ENCODE peak calls at places on chromosome 1, in nine cellular contexts. One of them, this sample, is unnamed.
A peak's percentile ranks its signal among the peaks of the same experiment; 100 is the strongest.

GRCh38 chr1:22903113-22903512 is 69.6 kb downstream of the LACTBL1 start:
- DNase-seq in brain microvascular endothelial cell: no peak
- DNase-seq in adrenal gland: no peak
- DNase-seq in IMR-90: peak; percentile 78
- DNase-seq in A549: no peak
- DNase-seq in pancreas: no peak
- DNase-seq in psoas muscle: no peak
- DNase-seq in transverse colon: no peak
- DNase-seq in RWPE1: no peak
- DNase-seq in this sample: no peak

GRCh38 chr1:108199231-108199657 is 899 bp downstream of the SLC25A24 start:
- DNase-seq in brain microvascular endothelial cell: peak; percentile 10
- DNase-seq in adrenal gland: peak; percentile 51
- DNase-seq in IMR-90: peak; percentile 23
- DNase-seq in A549: peak; percentile 13
- DNase-seq in pancreas: no peak
- DNase-seq in psoas muscle: no peak
- DNase-seq in transverse colon: peak; percentile 28
- DNase-seq in RWPE1: peak; percentile 59
- DNase-seq in this sample: no peak

GRCh38 chr1:246214708-246215504 is 292.2 kb downstream of the SMYD3 start:
- DNase-seq in brain microvascular endothelial cell: peak; percentile 97
- DNase-seq in adrenal gland: peak; percentile 67
- DNase-seq in IMR-90: peak; percentile 98
- DNase-seq in A549: no peak
- DNase-seq in pancreas: no peak
- DNase-seq in psoas muscle: no peak
- DNase-seq in transverse colon: peak; percentile 27
- DNase-seq in RWPE1: no peak
- DNase-seq in this sample: no peak

GRCh38 chr1:109197163-109198042 is 16.3 kb upstream of the SARS1 start:
- DNase-seq in brain microvascular endothelial cell: peak; percentile 99
- DNase-seq in adrenal gland: peak; percentile 98
- DNase-seq in IMR-90: peak; percentile 100
- DNase-seq in A549: peak; percentile 85
- DNase-seq in pancreas: no peak
- DNase-seq in psoas muscle: no peak
- DNase-seq in transverse colon: no peak
- DNase-seq in RWPE1: peak; percentile 97
- DNase-seq in this sample: peak; percentile 76

GRCh38 chr1:93506140-93506539 is 58.2 kb downstream of the FNBP1L start:
- DNase-seq in brain microvascular endothelial cell: no peak
- DNase-seq in adrenal gland: no peak
- DNase-seq in IMR-90: no peak
- DNase-seq in A549: no peak
- DNase-seq in pancreas: no peak
- DNase-seq in psoas muscle: no peak
- DNase-seq in transverse colon: no peak
- DNase-seq in RWPE1: no peak
- DNase-seq in this sample: no peak

GRCh38 chr1:147834810-147835209 is 67.8 kb upstream of the GJA8 start:
- DNase-seq in brain microvascular endothelial cell: no peak
- DNase-seq in adrenal gland: no peak
- DNase-seq in IMR-90: no peak
- DNase-seq in A549: no peak
- DNase-seq in pancreas: no peak
- DNase-seq in psoas muscle: no peak
- DNase-seq in transverse colon: no peak
- DNase-seq in RWPE1: no peak
- DNase-seq in this sample: no peak

GRCh38 chr1:209601809-209602657 is 18.5 kb downstream of the CAMK1G start:
- DNase-seq in brain microvascular endothelial cell: peak; percentile 28
- DNase-seq in adrenal gland: peak; percentile 41
- DNase-seq in IMR-90: peak; percentile 45
- DNase-seq in A549: peak; percentile 55
- DNase-seq in pancreas: no peak
- DNase-seq in psoas muscle: peak; percentile 61
- DNase-seq in transverse colon: peak; percentile 35
- DNase-seq in RWPE1: peak; percentile 69
- DNase-seq in this sample: no peak

GRCh38 chr1:159581422-159581821 is 6.2 kb upstream of the APCS start:
- DNase-seq in brain microvascular endothelial cell: no peak
- DNase-seq in adrenal gland: no peak
- DNase-seq in IMR-90: no peak
- DNase-seq in A549: no peak
- DNase-seq in pancreas: no peak
- DNase-seq in psoas muscle: no peak
- DNase-seq in transverse colon: no peak
- DNase-seq in RWPE1: no peak
- DNase-seq in this sample: no peak

GRCh38 chr1:70528591-70529333 is 117.7 kb downstream of the CTH start:
- DNase-seq in brain microvascular endothelial cell: peak; percentile 37
- DNase-seq in adrenal gland: no peak
- DNase-seq in IMR-90: peak; percentile 33
- DNase-seq in A549: peak; percentile 4
- DNase-seq in pancreas: no peak
- DNase-seq in psoas muscle: no peak
- DNase-seq in transverse colon: no peak
- DNase-seq in RWPE1: peak; percentile 14
- DNase-seq in this sample: no peak

GRCh38 chr1:47593001-47593568 is 155.2 kb downstream of the FOXD2 start:
- DNase-seq in brain microvascular endothelial cell: no peak
- DNase-seq in adrenal gland: no peak
- DNase-seq in IMR-90: no peak
- DNase-seq in A549: no peak
- DNase-seq in pancreas: no peak
- DNase-seq in psoas muscle: no peak
- DNase-seq in transverse colon: no peak
- DNase-seq in RWPE1: no peak
- DNase-seq in this sample: peak; percentile 40

GRCh38 chr1:160094806-160095205 is 3.6 kb downstream of the IGSF8 start:
- DNase-seq in brain microvascular endothelial cell: no peak
- DNase-seq in adrenal gland: no peak
- DNase-seq in IMR-90: no peak
- DNase-seq in A549: no peak
- DNase-seq in pancreas: no peak
- DNase-seq in psoas muscle: no peak
- DNase-seq in transverse colon: no peak
- DNase-seq in RWPE1: no peak
- DNase-seq in this sample: no peak

GRCh38 chr1:243924588-243925349 is 74.7 kb upstream of the AKT3 start:
- DNase-seq in brain microvascular endothelial cell: peak; percentile 24
- DNase-seq in adrenal gland: no peak
- DNase-seq in IMR-90: no peak
- DNase-seq in A549: no peak
- DNase-seq in pancreas: no peak
- DNase-seq in psoas muscle: no peak
- DNase-seq in transverse colon: no peak
- DNase-seq in RWPE1: no peak
- DNase-seq in this sample: no peak

GRCh38 chr1:170668301-170668789 is 4.4 kb downstream of the PRRX1 start:
- DNase-seq in brain microvascular endothelial cell: peak; percentile 22
- DNase-seq in adrenal gland: no peak
- DNase-seq in IMR-90: no peak
- DNase-seq in A549: no peak
- DNase-seq in pancreas: no peak
- DNase-seq in psoas muscle: peak; percentile 82
- DNase-seq in transverse colon: no peak
- DNase-seq in RWPE1: no peak
- DNase-seq in this sample: no peak

GRCh38 chr1:76951185-76951584 is 83.9 kb downstream of the ST6GALNAC5 start:
- DNase-seq in brain microvascular endothelial cell: no peak
- DNase-seq in adrenal gland: no peak
- DNase-seq in IMR-90: no peak
- DNase-seq in A549: no peak
- DNase-seq in pancreas: no peak
- DNase-seq in psoas muscle: no peak
- DNase-seq in transverse colon: no peak
- DNase-seq in RWPE1: no peak
- DNase-seq in this sample: no peak

GRCh38 chr1:19250629-19251304 is 557 bp downstream of the EMC1 start:
- DNase-seq in brain microvascular endothelial cell: no peak
- DNase-seq in adrenal gland: no peak
- DNase-seq in IMR-90: no peak
- DNase-seq in A549: peak; percentile 29
- DNase-seq in pancreas: no peak
- DNase-seq in psoas muscle: no peak
- DNase-seq in transverse colon: no peak
- DNase-seq in RWPE1: peak; percentile 42
- DNase-seq in this sample: no peak

GRCh38 chr1:221891708-221892107 is 149.8 kb upstream of the DUSP10 start:
- DNase-seq in brain microvascular endothelial cell: no peak
- DNase-seq in adrenal gland: peak; percentile 36
- DNase-seq in IMR-90: no peak
- DNase-seq in A549: no peak
- DNase-seq in pancreas: no peak
- DNase-seq in psoas muscle: no peak
- DNase-seq in transverse colon: no peak
- DNase-seq in RWPE1: peak; percentile 59
- DNase-seq in this sample: no peak

DNA sequence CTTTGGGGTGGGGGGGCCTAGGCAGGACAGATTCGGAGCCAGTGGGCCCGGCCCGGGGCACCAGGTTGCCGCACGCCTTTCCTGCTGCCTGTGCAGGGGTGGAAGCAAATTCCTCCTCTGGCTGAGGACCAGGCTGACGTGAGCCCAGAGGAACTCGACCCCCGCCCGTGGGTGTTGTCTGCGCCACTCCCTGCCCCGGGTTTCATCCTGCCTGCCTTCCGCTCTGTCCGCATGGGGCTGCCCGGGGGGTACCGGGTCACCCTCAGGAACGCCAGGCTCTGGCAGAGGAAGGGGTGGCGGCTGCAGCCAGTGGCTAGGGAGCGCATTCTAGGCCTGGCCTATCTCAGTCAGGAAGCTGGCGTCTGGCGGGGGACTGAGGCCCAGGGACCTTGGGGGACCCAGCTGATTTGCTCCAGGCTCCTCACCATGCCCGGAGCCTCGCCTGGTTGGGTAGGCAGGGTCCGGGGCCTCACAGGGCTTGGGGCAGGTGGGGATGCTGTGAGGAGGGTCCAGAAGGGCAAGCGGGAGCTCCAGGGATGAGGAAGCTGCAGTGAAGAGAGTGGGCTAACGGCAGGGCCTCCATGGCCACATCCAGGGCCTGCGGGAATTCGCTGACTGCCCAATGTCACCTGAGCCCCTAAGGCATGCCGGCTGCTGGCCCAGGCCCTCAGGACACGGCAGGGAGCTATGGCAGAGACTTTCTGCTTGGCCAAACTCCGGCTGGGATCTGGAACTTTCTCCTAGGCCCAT is 2.4 kb upstream of the IBA57 start:
- DNase-seq in brain microvascular endothelial cell: peak; percentile 32
- DNase-seq in adrenal gland: peak; percentile 51
- DNase-seq in IMR-90: no peak
- DNase-seq in A549: no peak
- DNase-seq in pancreas: peak; percentile 82
- DNase-seq in psoas muscle: peak; percentile 74
- DNase-seq in transverse colon: peak; percentile 51
- DNase-seq in RWPE1: peak; percentile 82
- DNase-seq in this sample: peak; percentile 77
- H3K27ac ChIP-seq in brain microvascular endothelial cell: no peak overlapping the region
- H3K27ac ChIP-seq in adrenal gland: peak overlapping the region; percentile 46
- H3K27ac ChIP-seq in IMR-90: no peak overlapping the region
- H3K27ac ChIP-seq in A549: peak overlapping the region; percentile 29
- H3K27ac ChIP-seq in pancreas: peak overlapping the region; percentile 46
- H3K27ac ChIP-seq in psoas muscle: peak overlapping the region; percentile 99
- H3K27ac ChIP-seq in transverse colon: peak overlapping the region; percentile 24
- H3K27ac ChIP-seq in RWPE1: peak overlapping the region; percentile 100
- H3K27ac ChIP-seq in this sample: peak overlapping the region; percentile 100

GRCh38 chr1:241896670-241896962 is 48.6 kb downstream of the EXO1 start:
- DNase-seq in brain microvascular endothelial cell: no peak
- DNase-seq in adrenal gland: no peak
- DNase-seq in IMR-90: no peak
- DNase-seq in A549: no peak
- DNase-seq in pancreas: no peak
- DNase-seq in psoas muscle: no peak
- DNase-seq in transverse colon: no peak
- DNase-seq in RWPE1: no peak
- DNase-seq in this sample: no peak
- TF ChIP-seq CTCF in brain microvascular endothelial cell: no peak
- TF ChIP-seq CTCF in adrenal gland: no peak
- TF ChIP-seq CTCF in IMR-90: no peak
- TF ChIP-seq CTCF in A549: no peak
- TF ChIP-seq CTCF in pancreas: no peak
- TF ChIP-seq CTCF in psoas muscle: no peak
- TF ChIP-seq CTCF in transverse colon: no peak
- TF ChIP-seq CTCF in RWPE1: peak; percentile 25
- TF ChIP-seq CTCF in this sample: no peak

GRCh38 chr1:10676987-10677386 is 119.5 kb downstream of the CASZ1 start:
- DNase-seq in brain microvascular endothelial cell: no peak
- DNase-seq in adrenal gland: no peak
- DNase-seq in IMR-90: no peak
- DNase-seq in A549: no peak
- DNase-seq in pancreas: no peak
- DNase-seq in psoas muscle: no peak
- DNase-seq in transverse colon: no peak
- DNase-seq in RWPE1: no peak
- DNase-seq in this sample: no peak
- H3K27ac ChIP-seq in brain microvascular endothelial cell: no peak overlapping the region
- H3K27ac ChIP-seq in adrenal gland: peak overlapping the region; percentile 57
- H3K27ac ChIP-seq in IMR-90: no peak overlapping the region
- H3K27ac ChIP-seq in A549: no peak overlapping the region
- H3K27ac ChIP-seq in pancreas: no peak overlapping the region
- H3K27ac ChIP-seq in psoas muscle: peak overlapping the region; percentile 63
- H3K27ac ChIP-seq in transverse colon: peak overlapping the region; percentile 94
- H3K27ac ChIP-seq in RWPE1: no peak overlapping the region
- H3K27ac ChIP-seq in this sample: peak overlapping the region; percentile 72

GRCh38 chr1:27392096-27392777 is at the start of gene GPR3:
- DNase-seq in brain microvascular endothelial cell: peak; percentile 88
- DNase-seq in adrenal gland: peak; percentile 87
- DNase-seq in IMR-90: peak; percentile 91
- DNase-seq in A549: peak; percentile 81
- DNase-seq in pancreas: peak; percentile 90
- DNase-seq in psoas muscle: peak; percentile 95
- DNase-seq in transverse colon: peak; percentile 93
- DNase-seq in RWPE1: peak; percentile 98
- DNase-seq in this sample: peak; percentile 95

GRCh38 chr1:27394282-27394658 is 1.8 kb downstream of the GPR3 start:
- DNase-seq in brain microvascular endothelial cell: no peak
- DNase-seq in adrenal gland: no peak
- DNase-seq in IMR-90: no peak
- DNase-seq in A549: no peak
- DNase-seq in pancreas: peak; percentile 49
- DNase-seq in psoas muscle: no peak
- DNase-seq in transverse colon: no peak
- DNase-seq in RWPE1: no peak
- DNase-seq in this sample: no peak

GRCh38 chr1:27393641-27394281 is 1.3 kb downstream of the GPR3 start:
- DNase-seq in brain microvascular endothelial cell: no peak
- DNase-seq in adrenal gland: no peak
- DNase-seq in IMR-90: no peak
- DNase-seq in A549: no peak
- DNase-seq in pancreas: peak; percentile 73
- DNase-seq in psoas muscle: no peak
- DNase-seq in transverse colon: no peak
- DNase-seq in RWPE1: no peak
- DNase-seq in this sample: no peak

GRCh38 chr1:27391511-27392095 is 819 bp upstream of the GPR3 start:
- DNase-seq in brain microvascular endothelial cell: no peak
- DNase-seq in adrenal gland: no peak
- DNase-seq in IMR-90: peak; percentile 57
- DNase-seq in A549: no peak
- DNase-seq in pancreas: peak; percentile 78
- DNase-seq in psoas muscle: no peak
- DNase-seq in transverse colon: peak; percentile 49
- DNase-seq in RWPE1: no peak
- DNase-seq in this sample: peak; percentile 80

GRCh38 chr1:27392778-27393635 is 585 bp downstream of the GPR3 start:
- DNase-seq in brain microvascular endothelial cell: no peak
- DNase-seq in adrenal gland: no peak
- DNase-seq in IMR-90: no peak
- DNase-seq in A549: peak; percentile 64
- DNase-seq in pancreas: peak; percentile 72
- DNase-seq in psoas muscle: no peak
- DNase-seq in transverse colon: no peak
- DNase-seq in RWPE1: no peak
- DNase-seq in this sample: no peak
- TF ChIP-seq CTCF in brain microvascular endothelial cell: peak; percentile 61
- TF ChIP-seq CTCF in adrenal gland: no peak
- TF ChIP-seq CTCF in IMR-90: peak; percentile 29
- TF ChIP-seq CTCF in A549: no peak
- TF ChIP-seq CTCF in pancreas: no peak
- TF ChIP-seq CTCF in psoas muscle: no peak
- TF ChIP-seq CTCF in transverse colon: no peak
- TF ChIP-seq CTCF in RWPE1: no peak
- TF ChIP-seq CTCF in this sample: no peak

This sample was measured in right atrium auricular region.